ENCODE peak calls at places on chromosomes 2 and 18, in six cellular contexts. F is NB4, P is A549, Z is HCT116, Y is heart left ventricle, U is H54. O is an unnamed sample.

GRCh38 chr2:33411765-33412164 is 64.7 kb upstream of the RASGRP3 start:
- DNase-seq in Y (no peak), Z (no peak), U (no peak), F (no peak), P (peak), O (no peak)

GRCh38 chr2:74253937-74254336 is 55.5 kb downstream of the MTHFD2 start:
- DNase-seq in Y (no peak), P (no peak), U (no peak), Z (no peak), F (no peak), O (no peak)

GRCh38 chr2:191927319-191927867 is 80.5 kb upstream of the CAVIN2 start:
- DNase-seq in Y (no peak), P (peak), Z (peak), U (peak), F (no peak), O (no peak)

GRCh38 chr18:69250305-69251151 is 150.2 kb upstream of the DOK6 start:
- DNase-seq in Z (no peak), U (no peak), P (no peak), Y (no peak), F (no peak), O (no peak)

GRCh38 chr2:12931211-12931844 is 214.6 kb downstream of the TRIB2 start:
- DNase-seq in U (peak), Y (no peak), P (peak), F (peak), Z (peak), O (no peak)

GRCh38 chr2:203876328-203876727 is 8.8 kb downstream of the CTLA4 start:
- DNase-seq in Y (no peak), Z (no peak), U (no peak), F (no peak), P (no peak), O (no peak)

GRCh38 chr2:238914648-238915015 is 66.7 kb downstream of the TWIST2 start:
- DNase-seq in U (peak), P (no peak), Y (no peak), F (no peak), Z (no peak), O (no peak)

GRCh38 chr2:121455438-121455837 is 75.2 kb upstream of the RNU4ATAC start:
- DNase-seq in Z (no peak), F (no peak), U (no peak), Y (no peak), P (no peak), O (no peak)

GRCh38 chr2:33372940-33373553 is 103.4 kb upstream of the RASGRP3 start:
- DNase-seq in Y (no peak), P (peak), U (no peak), F (peak), Z (peak), O (peak)

GRCh38 chr2:204407209-204408070 is 137.8 kb upstream of the PARD3B start:
- DNase-seq in P (peak), Y (no peak), F (no peak), Z (no peak), U (no peak), O (no peak)

GRCh38 chr2:222355860-222356259 is 57.1 kb upstream of the PAX3 start:
- DNase-seq in Y (no peak), P (no peak), F (no peak), Z (no peak), U (no peak), O (no peak)

GRCh38 chr2:136393515-136393914 is 275.6 kb upstream of the CXCR4 start:
- DNase-seq in Y (no peak), Z (no peak), U (no peak), P (no peak), F (peak), O (no peak)

GRCh38 chr2:54657664-54658083 is 65.8 kb upstream of the EML6 start:
- DNase-seq in P (peak), F (peak), Y (peak), U (peak), Z (peak), O (no peak)

GRCh38 chr2:108918941-108919341 is 70.1 kb downstream of the EDAR start:
- DNase-seq in U (no peak), Y (no peak), Z (no peak), P (no peak), F (no peak), O (no peak)

GRCh38 chr2:106649306-106649705 is 162.1 kb downstream of the CD8B2 start:
- DNase-seq in F (peak), P (no peak), Y (no peak), U (no peak), Z (no peak), O (no peak)

GRCh38 chr2:191299009-191299408 is 53.8 kb downstream of the MYO1B start:
- DNase-seq in P (no peak), Z (no peak), U (no peak), Y (no peak), F (no peak), O (no peak)

GRCh38 chr2:237475704-237476107 is 11.3 kb upstream of the MLPH start:
- DNase-seq in F (peak), Y (no peak), P (peak), U (peak), Z (no peak), O (no peak)

GRCh38 chr2:9769171-9770005 is 73.9 kb upstream of the TAF1B start:
- DNase-seq in Z (no peak), P (no peak), F (no peak), U (no peak), Y (peak), O (peak)

GRCh38 chr2:211281430-211282073 is 725.2 kb downstream of the CPS1 start:
- DNase-seq in Z (no peak), P (no peak), U (no peak), Y (no peak), F (no peak), O (no peak)

GRCh38 chr2:155310589-155310988 is 612.1 kb downstream of the KCNJ3 start:
- DNase-seq in Y (no peak), F (peak), Z (peak), P (peak), U (no peak), O (no peak)

GRCh38 chr18:61579581-61579980 is 246.4 kb downstream of the CDH20 start:
- DNase-seq in U (no peak), F (no peak), Z (no peak), P (no peak), Y (no peak), O (no peak)

GRCh38 chr2:135831180-135831812 is 5.7 kb downstream of the LCT start:
- DNase-seq in Z (no peak), U (no peak), P (no peak), Y (no peak), F (no peak), O (no peak)

GRCh38 chr2:39541011-39541930 is 104.2 kb upstream of the MAP4K3 start:
- DNase-seq in F (no peak), U (no peak), Y (no peak), Z (no peak), P (no peak), O (no peak)

GRCh38 chr2:84441036-84441435 is 18.0 kb downstream of the SUCLG1 start:
- DNase-seq in U (no peak), Y (no peak), F (no peak), P (no peak), Z (no peak), O (no peak)

GRCh38 chr2:99403524-99403923 is 66.3 kb downstream of the EIF5B start:
- DNase-seq in Y (no peak), P (peak), U (no peak), Z (no peak), F (no peak), O (no peak)

GRCh38 chr2:181857471-181857870 is 34.1 kb upstream of the ITPRID2 start:
- DNase-seq in U (no peak), P (peak), Y (no peak), Z (peak), F (no peak), O (no peak)

GRCh38 chr2:26455037-26455800 is 22.7 kb downstream of the OTOF start:
- DNase-seq in U (no peak), Y (no peak), P (no peak), Z (no peak), F (no peak), O (no peak)

GRCh38 chr2:216034065-216034464 is 20.7 kb upstream of the MREG start:
- DNase-seq in P (peak), Y (peak), Z (peak), U (no peak), F (peak), O (peak)

GRCh38 chr2:68404164-68404563 is 39.1 kb downstream of the PLEK start:
- DNase-seq in F (peak), U (no peak), P (no peak), Y (no peak), Z (no peak), O (no peak)

GRCh38 chr18:63451774-63452173 is 25.0 kb upstream of the SERPINB5 start:
- DNase-seq in P (no peak), U (no peak), F (no peak), Y (no peak), Z (no peak), O (no peak)

GRCh38 chr18:39348757-39349156 is 1783.2 kb upstream of the CELF4 start:
- DNase-seq in P (no peak), Z (no peak), U (no peak), Y (no peak), F (no peak), O (no peak)

GRCh38 chr2:124025896-124026295 is 809 bp downstream of the CNTNAP5 start:
- DNase-seq in Z (no peak), Y (no peak), P (no peak), U (no peak), F (no peak), O (no peak)

GRCh38 chr18:79606621-79607331 is 72.8 kb upstream of the CTDP1 start:
- DNase-seq in F (no peak), U (no peak), Z (no peak), P (no peak), Y (peak), O (no peak)

GRCh38 chr18:22505136-22505535 is 87.4 kb upstream of the CTAGE1 start:
- DNase-seq in Z (no peak), Y (no peak), F (no peak), U (no peak), P (no peak), O (no peak)

GRCh38 chr2:215624423-215624829 is 188.6 kb upstream of the FN1 start:
- DNase-seq in Z (no peak), P (peak), Y (no peak), U (no peak), F (peak), O (no peak)

GRCh38 chr2:97651114-97651513 is 5.3 kb downstream of the COX5B start:
- DNase-seq in Y (no peak), P (no peak), Z (no peak), U (no peak), F (no peak), O (no peak)
- TF ChIP-seq POLR2A in Y (no peak), P (no peak), Z (no peak), U (no peak), F (no peak), O (no peak)

GRCh38 chr2:170733821-170734600 is 18.9 kb downstream of the SP5 start:
- DNase-seq in U (no peak), Z (no peak), P (no peak), Y (no peak), F (no peak), O (no peak)

GRCh38 chr2:170737406-170737805 is 22.3 kb downstream of the SP5 start:
- DNase-seq in P (no peak), U (no peak), Y (no peak), Z (no peak), F (no peak), O (no peak)

GRCh38 chr2:170737821-170738220 is 22.7 kb downstream of the SP5 start:
- DNase-seq in U (no peak), F (no peak), Y (no peak), P (no peak), Z (no peak), O (no peak)

GRCh38 chr2:170739048-170739447 is 23.9 kb downstream of the SP5 start:
- DNase-seq in P (peak), Z (peak), F (no peak), U (peak), Y (no peak), O (no peak)

DNA sequence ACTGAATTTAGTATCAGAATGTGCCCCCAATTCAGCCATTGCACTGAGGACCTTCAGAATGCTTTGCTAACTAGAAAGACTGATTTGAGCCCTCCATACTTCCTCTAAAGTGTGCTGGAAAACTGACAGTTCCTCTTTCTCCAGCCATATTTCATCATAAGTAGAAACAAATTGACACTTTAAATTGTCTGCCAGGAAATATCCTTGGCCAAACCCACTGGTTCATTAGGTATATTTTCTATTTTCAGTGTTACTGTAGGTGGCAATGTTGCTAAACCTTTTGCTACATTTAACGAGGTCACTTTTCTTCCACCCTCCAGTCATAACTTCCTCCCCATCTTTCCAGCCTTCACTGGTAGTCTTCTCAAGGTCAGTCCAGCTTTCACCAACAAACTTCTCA is 21.5 kb downstream of the SP5 start:
- DNase-seq in P (no peak), Y (no peak), U (no peak), Z (no peak), F (peak), O (no peak)
- TF ChIP-seq POLR2A in P (no peak), Y (no peak), U (no peak), Z (no peak), F (no peak), O (no peak)

DNA sequence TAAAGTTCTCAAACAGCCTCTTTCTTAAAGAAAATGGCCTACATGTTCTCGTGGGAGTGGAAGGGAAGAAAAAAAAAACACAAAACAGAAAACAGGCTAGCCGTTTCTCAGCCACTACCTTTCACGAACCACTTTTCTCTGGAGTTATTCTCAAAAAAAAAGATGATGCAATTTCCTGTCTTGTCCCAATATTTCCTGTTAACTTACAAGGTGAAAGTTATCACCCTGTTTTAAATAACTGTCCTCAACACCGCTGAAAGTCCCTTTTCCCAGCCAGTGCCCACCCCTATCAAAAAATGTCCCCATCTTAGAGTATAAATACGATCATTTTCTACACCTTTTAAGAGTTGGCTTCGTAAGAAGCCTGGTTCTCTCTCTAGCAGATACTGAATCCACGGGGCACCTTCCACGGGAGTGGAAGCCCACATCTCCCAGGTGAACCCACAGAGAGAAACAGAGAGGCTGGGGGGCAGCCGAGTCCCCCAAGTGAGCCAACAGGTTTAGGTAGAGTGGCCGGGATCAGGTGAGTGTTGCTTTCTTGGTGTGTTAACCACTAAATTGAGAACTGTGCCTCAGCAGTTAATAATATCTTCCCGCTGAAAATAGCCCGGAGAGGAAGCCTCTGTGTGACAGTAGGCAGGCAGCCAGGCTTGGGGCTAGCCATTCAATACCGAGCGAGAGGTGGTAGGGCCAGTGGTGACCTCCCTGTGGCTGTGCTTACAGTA is 15.9 kb downstream of the SMAD7 start:
- DNase-seq in Z (no peak), U (no peak), P (no peak), Y (peak), F (peak), O (no peak)
- TF ChIP-seq POLR2A in Z (no peak), U (no peak), P (no peak), Y (no peak), F (no peak), O (no peak)

DNA sequence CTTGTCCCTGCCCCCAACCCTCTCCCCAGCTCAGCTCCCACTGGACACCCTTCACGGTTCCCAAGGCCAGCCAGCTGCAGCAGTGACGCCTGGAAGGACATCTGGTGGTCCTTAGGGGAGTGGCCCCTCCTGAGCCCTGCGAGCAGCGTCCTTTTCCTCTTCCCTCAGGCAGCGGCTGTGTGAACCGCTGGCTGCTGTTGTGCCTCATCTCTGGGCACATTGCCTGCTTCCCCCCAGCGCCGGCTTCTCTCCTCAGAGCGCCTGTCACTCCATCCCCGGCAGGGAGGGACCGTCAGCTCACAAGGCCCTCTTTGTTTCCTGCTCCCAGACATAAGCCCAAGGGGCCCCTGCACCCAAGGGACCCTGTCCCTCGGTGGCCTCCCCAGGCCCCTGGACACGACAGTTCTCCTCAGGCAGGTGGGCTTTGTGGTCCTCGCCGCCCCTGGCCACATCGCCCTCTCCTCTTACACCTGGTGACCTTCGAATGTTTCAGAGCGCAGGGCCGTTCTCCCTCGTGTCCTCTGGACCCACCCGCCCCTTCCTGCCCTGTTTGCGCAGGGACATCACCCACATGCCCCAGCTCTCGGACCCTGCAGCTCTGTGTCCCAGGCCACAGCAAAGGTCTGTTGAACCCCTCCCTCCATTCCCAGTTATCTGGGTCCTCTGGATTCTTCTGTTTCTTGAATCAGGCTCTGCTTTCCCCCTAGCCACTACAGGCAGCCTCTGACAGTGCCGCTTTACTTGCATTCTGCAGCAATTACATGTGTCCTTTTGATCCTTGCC is 35.8 kb downstream of the ANO7 start:
- DNase-seq in Z (no peak), U (no peak), Y (peak), P (no peak), F (no peak), O (no peak)
- TF ChIP-seq POLR2A in Z (no peak), U (no peak), Y (no peak), P (no peak), F (no peak), O (no peak)

GRCh38 chr2:88077076-88077475 is 9.5 kb downstream of the SMYD1 start:
- DNase-seq in P (no peak), Z (no peak), F (no peak), Y (no peak), U (no peak), O (no peak)
- TF ChIP-seq POLR2A in P (no peak), Z (no peak), F (no peak), Y (no peak), U (no peak), O (no peak)